ENCODE peak calls at places on chromosomes 5 and 9, in six cellular contexts. J, U, Y, T, I and M are unnamed samples.

GRCh38 chr5:176619569-176620332 is 9.8 kb upstream of the GPRIN1 start:
- DNase-seq in J (no peak), U (no peak), Y (no peak), T (no peak), I (no peak), M (no peak)

GRCh38 chr9:128361981-128362646 is 9.1 kb upstream of the URM1 start:
- DNase-seq in J (peak; percentile 90), U (peak; percentile 87), Y (no peak), T (peak; percentile 89), I (peak; percentile 76), M (peak; percentile 86)

GRCh38 chr5:43603535-43604363 is 769 bp downstream of the NNT start:
- DNase-seq in J (peak; percentile 95), U (peak; percentile 59), Y (no peak), T (peak; percentile 91), I (peak; percentile 85), M (peak; percentile 46)

GRCh38 chr5:37735649-37736347 is 104.0 kb downstream of the GDNF start:
- DNase-seq in J (peak; percentile 89), U (no peak), Y (no peak), T (no peak), I (peak; percentile 21), M (no peak)

GRCh38 chr9:126515001-126515872 is 98.5 kb upstream of the LMX1B start:
- DNase-seq in J (no peak), U (no peak), Y (no peak), T (no peak), I (no peak), M (no peak)

GRCh38 chr5:135217669-135218485 is 181.2 kb downstream of the MACROH2A1 start:
- DNase-seq in J (no peak), U (no peak), Y (no peak), T (no peak), I (no peak), M (no peak)

GRCh38 chr9:135884328-135885035 is 22.9 kb downstream of the CAMSAP1 start:
- DNase-seq in J (no peak), U (no peak), Y (no peak), T (no peak), I (no peak), M (no peak)

GRCh38 chr9:131728961-131729360 is 10.9 kb downstream of the RAPGEF1 start:
- DNase-seq in J (no peak), U (no peak), Y (no peak), T (no peak), I (peak; percentile 75), M (no peak)

GRCh38 chr9:694499-695154 is 146.9 kb upstream of the DMRT1 start:
- DNase-seq in J (peak; percentile 87), U (no peak), Y (peak; percentile 97), T (peak; percentile 35), I (no peak), M (peak; percentile 94)

GRCh38 chr5:148791334-148791667 is 35.1 kb upstream of the ADRB2 start:
- DNase-seq in J (no peak), U (no peak), Y (peak; percentile 90), T (no peak), I (peak; percentile 81), M (peak; percentile 66)

GRCh38 chr9:5846501-5846921 is 13.6 kb upstream of the ERMP1 start:
- DNase-seq in J (no peak), U (no peak), Y (no peak), T (no peak), I (no peak), M (peak; percentile 78)

DNA sequence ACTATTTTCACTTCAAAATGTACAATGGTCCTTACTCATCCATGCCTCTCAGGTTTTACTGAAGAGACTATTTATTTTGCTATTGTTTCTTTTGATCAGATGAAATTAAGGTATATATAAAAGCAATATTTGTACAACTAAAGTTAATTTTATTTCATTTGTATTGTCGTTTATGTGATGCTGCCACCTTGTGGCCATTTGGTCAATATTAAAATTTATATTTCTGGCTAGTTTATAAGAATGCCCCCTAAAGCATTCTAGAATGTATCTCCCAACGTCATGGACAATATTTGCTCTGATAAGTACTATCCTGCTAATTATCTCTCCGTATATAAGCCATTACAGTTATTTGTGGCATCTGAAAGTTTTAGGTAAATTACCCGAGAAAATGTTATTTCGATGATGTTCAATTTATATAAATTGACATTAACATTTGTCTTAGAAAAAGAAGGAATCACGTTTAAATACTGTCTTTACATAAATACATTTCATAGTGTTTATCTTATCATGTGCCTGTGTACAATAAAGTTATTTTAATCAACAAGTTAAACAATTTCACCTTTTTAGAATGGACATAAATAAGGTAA is 680.0 kb downstream of the TAF11L14 start:
- DNase-seq in J (no peak), U (no peak), Y (no peak), T (no peak), I (peak; percentile 20), M (peak; percentile 45)
- TF ChIP-seq CTCF in J (peak; percentile 48), U (peak; percentile 33), Y (peak; percentile 66), T (peak; percentile 48), I (peak; percentile 29), M (peak; percentile 41)

DNA sequence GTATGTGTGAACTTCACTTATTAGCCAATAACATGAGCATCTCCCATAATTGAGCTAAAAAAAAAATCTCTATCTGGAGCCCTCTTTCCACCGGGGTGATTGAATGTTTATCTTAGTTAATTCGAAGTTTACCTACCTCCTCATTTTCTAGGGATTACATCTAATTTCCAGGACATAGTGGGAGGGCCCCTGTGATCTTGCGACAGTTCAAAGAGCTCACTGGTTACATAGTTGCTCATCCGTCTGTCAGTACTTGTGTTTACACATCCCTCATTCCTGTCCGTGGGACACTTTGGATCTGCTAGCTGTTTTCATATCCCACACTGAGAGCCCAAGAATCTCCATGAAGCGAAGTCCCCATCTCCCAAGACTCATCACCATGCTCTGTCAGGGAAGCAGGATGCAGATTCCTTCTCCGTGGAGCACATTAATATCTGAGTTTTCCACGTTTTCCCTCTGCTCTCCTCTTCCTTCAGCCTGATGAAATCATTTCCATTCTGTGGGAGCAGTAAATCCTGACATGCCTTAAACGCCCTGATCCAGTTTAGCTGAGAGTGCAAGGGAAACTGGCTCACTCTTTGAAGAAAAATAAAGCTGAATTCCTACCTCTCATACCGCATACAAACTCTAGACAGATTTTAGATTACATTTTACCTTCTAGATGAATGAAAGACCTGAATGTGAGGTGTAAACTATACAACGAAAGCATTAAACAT is 10.2 kb upstream of the SFXN1 start:
- DNase-seq in J (no peak), U (no peak), Y (no peak), T (no peak), I (no peak), M (no peak)
- TF ChIP-seq CTCF in J (no peak), U (no peak), Y (no peak), T (no peak), I (no peak), M (no peak)

DNA sequence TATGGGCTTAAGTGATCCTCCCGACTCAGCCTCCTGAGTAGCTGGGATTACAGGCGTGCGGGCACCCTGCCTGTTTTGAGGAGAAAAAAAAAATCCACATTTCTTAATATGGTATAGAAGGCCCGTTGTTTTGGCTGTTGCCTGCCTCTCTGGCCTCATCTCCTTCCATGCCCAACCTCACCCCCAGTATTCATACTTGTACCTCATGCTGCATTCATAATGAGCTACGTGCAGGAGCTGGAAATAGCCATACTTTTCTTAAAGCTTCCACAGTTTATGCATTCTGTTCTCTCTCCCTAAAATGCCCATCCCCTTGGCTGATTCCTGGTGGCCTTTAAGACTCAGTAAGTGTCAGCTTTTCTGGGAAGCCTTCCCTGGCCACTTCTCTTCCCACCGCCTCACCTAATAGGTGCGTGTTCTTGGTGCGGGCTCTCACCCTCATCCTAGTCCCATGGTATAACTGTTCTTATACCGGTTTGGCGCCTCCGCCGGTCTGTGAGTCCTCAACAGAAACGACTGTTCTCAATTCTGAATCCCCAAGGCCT is 2.1 kb upstream of the TPM2 start:
- DNase-seq in J (no peak), U (no peak), Y (no peak), T (no peak), I (no peak), M (no peak)
- TF ChIP-seq CTCF in J (no peak), U (no peak), Y (no peak), T (no peak), I (no peak), M (no peak)

GRCh38 chr5:528625-529511 is 4.6 kb upstream of the SLC9A3 start:
- DNase-seq in J (no peak), U (no peak), Y (no peak), T (peak; percentile 15), I (peak; percentile 25), M (no peak)
- TF ChIP-seq CTCF in J (no peak), U (no peak), Y (no peak), T (no peak), I (no peak), M (no peak)

GRCh38 chr5:41956943-41957342 is 31.9 kb downstream of the FBXO4 start:
- DNase-seq in J (no peak), U (no peak), Y (no peak), T (no peak), I (no peak), M (no peak)

GRCh38 chr5:41961736-41962135 is 36.7 kb downstream of the FBXO4 start:
- DNase-seq in J (no peak), U (no peak), Y (no peak), T (no peak), I (no peak), M (no peak)

GRCh38 chr5:41962491-41962890 is 37.4 kb downstream of the FBXO4 start:
- DNase-seq in J (no peak), U (no peak), Y (no peak), T (no peak), I (no peak), M (no peak)

GRCh38 chr5:41955432-41956024 is 30.4 kb downstream of the FBXO4 start:
- DNase-seq in J (no peak), U (no peak), Y (no peak), T (no peak), I (peak; percentile 21), M (no peak)

DNA sequence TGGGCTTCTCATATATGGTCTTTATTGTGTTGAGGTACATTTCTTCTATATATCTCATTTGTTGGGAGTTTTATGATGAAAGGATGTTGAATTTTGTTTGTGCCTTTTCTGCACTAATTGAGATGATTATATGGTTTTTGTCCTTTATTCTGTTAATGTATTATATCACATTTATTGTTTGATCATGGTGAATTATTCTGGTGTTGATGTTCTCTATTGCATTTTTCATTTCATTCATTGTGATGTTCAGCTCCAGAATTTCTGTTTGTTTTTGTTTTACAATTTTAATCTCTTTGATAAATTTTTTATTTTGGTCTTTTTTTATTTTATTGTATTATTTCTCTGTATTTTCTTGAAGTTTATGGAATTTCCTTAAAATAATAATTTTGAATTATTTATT is 35.4 kb downstream of the FBXO4 start:
- DNase-seq in J (no peak), U (no peak), Y (no peak), T (no peak), I (no peak), M (no peak)
- TF ChIP-seq CTCF in J (no peak), U (no peak), Y (no peak), T (no peak), I (no peak), M (no peak)